ENCODE peak calls at places on chromosome 19, in five cellular contexts. H, N, K, W and G are unnamed samples. For H3K4me1, the result is how much of the 10 kb centered on the place peaks cover.

GRCh38 chr19:30799854-30800755 is 427.9 kb downstream of the ZNF536 start:
- DNase-seq in N (no peak), W (peak), K (peak), H (no peak), G (no peak)

GRCh38 chr19:2497186-2497585 is 21.3 kb downstream of the GADD45B start:
- DNase-seq in K (no peak), W (peak), N (no peak), H (no peak), G (no peak)

GRCh38 chr19:23916991-23917390 is 2.3 kb downstream of the ZNF726 start:
- DNase-seq in N (no peak), K (no peak), W (no peak), H (no peak), G (no peak)

GRCh38 chr19:2827840-2828489 is 8.3 kb downstream of the ZNF554 start:
- DNase-seq in H (no peak), N (no peak), W (no peak), K (no peak), G (no peak)

GRCh38 chr19:7869910-7870511 is 4.2 kb downstream of the PRR36 start:
- DNase-seq in W (peak), N (no peak), K (peak), H (no peak), G (no peak)

GRCh38 chr19:7705387-7706187 is 3.7 kb upstream of the FCER2 start:
- DNase-seq in H (peak), N (no peak), K (no peak), W (no peak), G (no peak)

GRCh38 chr19:2550431-2551171 is 74.7 kb downstream of the GADD45B start:
- DNase-seq in K (peak), N (no peak), H (no peak), W (peak), G (no peak)

GRCh38 chr19:41918653-41919244 is 9.5 kb downstream of the ERFL start:
- DNase-seq in N (no peak), K (no peak), W (no peak), H (no peak), G (no peak)

GRCh38 chr19:7864719-7865074 is 9.5 kb downstream of the PRR36 start:
- DNase-seq in W (no peak), H (no peak), K (no peak), N (no peak), G (no peak)

GRCh38 chr19:50912102-50912599 is 956 bp upstream of the KLK4 start:
- DNase-seq in K (no peak), H (no peak), W (no peak), N (no peak), G (no peak)

GRCh38 chr19:31109626-31110025 is 239.6 kb downstream of the TSHZ3 start:
- DNase-seq in K (no peak), W (no peak), H (no peak), N (no peak), G (no peak)

GRCh38 chr19:46361915-46362314 is 15.0 kb downstream of the PPP5C start:
- DNase-seq in H (no peak), N (no peak), K (no peak), W (no peak), G (no peak)

GRCh38 chr19:14954071-14954655 is 12.9 kb downstream of the OR7C2 start:
- DNase-seq in W (no peak), K (no peak), N (no peak), H (no peak), G (no peak)

GRCh38 chr19:47681936-47682335 is 31.3 kb upstream of the EHD2 start:
- DNase-seq in K (no peak), H (no peak), W (no peak), N (no peak), G (no peak)

DNA sequence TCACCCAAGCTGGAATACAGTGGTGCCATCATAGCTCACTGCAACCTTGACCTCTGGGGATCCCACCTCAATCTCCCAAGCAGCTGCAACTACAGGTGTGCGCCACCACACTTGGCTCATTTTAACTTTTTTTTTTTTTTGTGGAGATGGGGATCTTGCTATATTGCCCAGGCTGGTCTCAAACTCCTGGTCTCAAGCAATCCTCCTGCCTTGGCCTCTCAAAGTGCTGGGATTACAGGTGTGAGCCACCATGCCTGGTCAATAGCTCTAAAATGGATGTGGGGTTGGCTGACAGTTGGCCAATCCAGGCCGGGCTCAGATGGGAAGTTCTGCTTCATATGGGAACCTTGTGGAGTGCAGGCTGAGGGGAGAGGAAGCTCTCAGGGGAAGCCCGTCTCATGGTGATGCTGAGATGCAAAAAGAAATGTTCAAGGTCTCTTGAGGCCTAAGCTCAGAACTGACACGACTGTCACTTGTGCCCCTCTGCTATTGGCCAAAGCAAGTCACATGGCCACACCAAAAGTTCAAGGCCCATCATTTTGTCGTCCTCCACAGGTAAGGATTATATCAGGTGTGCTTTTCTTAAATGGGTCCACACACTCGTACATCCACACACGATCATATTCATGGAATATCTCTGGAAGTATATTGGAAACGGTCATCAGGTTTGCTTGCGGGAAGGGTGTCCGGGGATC is 6.8 kb upstream of the KLC3 start:
- DNase-seq in N (no peak), K (no peak), H (no peak), W (no peak), G (no peak)
- H3K4me1 ChIP-seq in N (under half), K (under half), H (under half), W (under half), G (under half)

GRCh38 chr19:43524922-43525835 is 1.8 kb downstream of the ETHE1 start:
- DNase-seq in W (peak), H (peak), N (no peak), K (peak), G (peak)

GRCh38 chr19:43532571-43532961 is 422 bp upstream of the ZNF575 start:
- DNase-seq in K (no peak), N (no peak), H (peak), W (no peak), G (no peak)

GRCh38 chr19:43525836-43526771 is 897 bp downstream of the ETHE1 start:
- DNase-seq in W (peak), H (no peak), N (no peak), K (no peak), G (no peak)

GRCh38 chr19:43526884-43527859 is at the start of gene ETHE1:
- DNase-seq in N (no peak), W (peak), K (peak), H (peak), G (peak)

DNA sequence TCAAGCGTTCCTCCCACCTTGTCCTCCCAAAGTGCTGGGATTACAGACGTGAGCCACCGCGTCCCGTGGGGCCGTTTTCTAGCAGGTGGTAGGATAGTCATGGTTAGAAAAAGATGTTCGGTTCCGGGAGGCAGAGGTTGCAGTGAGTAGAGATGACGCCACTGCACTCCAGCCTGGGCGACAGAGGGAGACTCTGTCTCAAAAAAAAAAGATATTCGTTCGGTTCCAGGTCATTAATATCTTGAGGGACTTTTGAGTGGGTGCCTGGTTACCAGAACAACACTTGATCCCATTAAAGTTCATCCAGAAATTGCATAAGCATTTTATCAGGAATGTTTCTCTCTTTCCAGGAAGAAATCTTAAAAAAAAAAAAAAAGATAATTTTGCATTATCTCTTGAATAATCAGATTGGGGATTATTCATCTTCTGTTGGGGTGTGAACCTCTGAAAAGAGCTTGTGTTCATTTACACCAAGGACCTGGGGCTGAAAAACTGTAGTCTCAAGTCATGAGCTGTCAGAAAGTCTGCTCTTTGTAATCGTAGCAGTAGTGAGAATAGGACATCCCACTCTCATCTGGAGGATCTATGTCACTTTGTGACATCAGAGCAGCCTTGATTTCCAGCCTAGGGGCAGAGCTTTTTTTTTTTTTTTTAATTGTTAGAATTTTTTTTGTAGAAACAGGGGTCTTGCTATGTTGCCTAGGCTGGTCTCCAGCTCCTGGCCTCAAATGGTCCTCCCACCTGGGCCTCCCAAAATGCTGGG is 1.0 kb upstream of the ETHE1 start:
- DNase-seq in N (no peak), K (peak), W (no peak), H (no peak), G (peak)
- H3K4me1 ChIP-seq in N (under half), K (under half), W (under half), H (under half), G (under half)

GRCh38 chr19:35045667-35046300 is 4.3 kb downstream of the HPN start:
- DNase-seq in W (peak), N (no peak), H (no peak), K (no peak), G (no peak)
- H3K4me1 ChIP-seq in W (under half), N (under half), H (under half), K (half or more), G (under half)

GRCh38 chr19:38719761-38720558 is 24.3 kb downstream of the CAPN12 start:
- DNase-seq in K (no peak), H (no peak), W (no peak), N (no peak), G (no peak)
- H3K4me1 ChIP-seq in K (under half), H (under half), W (under half), N (under half), G (half or more)

GRCh38 chr19:5628919-5629481 is 6.1 kb downstream of the SAFB start:
- DNase-seq in H (no peak), K (no peak), W (no peak), N (no peak), G (no peak)
- H3K4me1 ChIP-seq in H (half or more), K (half or more), W (under half), N (half or more), G (half or more)

GRCh38 chr19:10852098-10852800 is 4.0 kb downstream of the C19orf38 start:
- DNase-seq in H (no peak), K (no peak), W (peak), N (no peak), G (no peak)
- H3K4me1 ChIP-seq in H (under half), K (under half), W (under half), N (under half), G (under half)